ENCODE peak calls at places on chromosomes 16 and 17, in seven cellular contexts. One of them, this sample, is unnamed.
A peak's percentile ranks its signal among the peaks of the same experiment; 100 is the strongest.

GRCh38 chr17:8986295-8986694 is 20.8 kb upstream of the PIK3R5 start:
- ATAC-seq in esophagus mucosa: no peak
- ATAC-seq in stimulated activated naive B cell treated with anti-CD40 and anti-IgM and Interleukin-4, amounts not matched to agents 10 μg/mL and 1 μg/mL and 100 μg/mL, for 72 hours: peak; percentile 39
- ATAC-seq in effector memory CD8-positive, alpha-beta T cell: peak; percentile 40
- ATAC-seq in CD8-positive, alpha-beta T cell: no peak
- ATAC-seq in activated naive CD4-positive, alpha-beta T cell treated with anti-CD3 and anti-CD28 coated beads, Interleukin-2, amount 50 U/mL, for 72 hours: no peak
- ATAC-seq in activated CD8-positive, alpha-beta memory T cell treated with anti-CD3 and anti-CD28 coated beads, Interleukin-2, amount 10 ng/mL, durations not matched to agents 7 days and 5 days: no peak
- ATAC-seq in this sample: no peak

GRCh38 chr17:76659928-76660614 is 16.5 kb upstream of the ST6GALNAC1 start:
- ATAC-seq in stimulated activated naive B cell treated with anti-CD40 and anti-IgM and Interleukin-4, amounts not matched to agents 10 μg/mL and 1 μg/mL and 100 μg/mL, for 72 hours: no peak
- ATAC-seq in activated naive CD4-positive, alpha-beta T cell treated with anti-CD3 and anti-CD28 coated beads, Interleukin-2, amount 50 U/mL, for 72 hours: peak; percentile 31
- ATAC-seq in esophagus mucosa: peak; percentile 80
- ATAC-seq in CD8-positive, alpha-beta T cell: peak; percentile 84
- ATAC-seq in effector memory CD8-positive, alpha-beta T cell: peak; percentile 94
- ATAC-seq in activated CD8-positive, alpha-beta memory T cell treated with anti-CD3 and anti-CD28 coated beads, Interleukin-2, amount 10 ng/mL, durations not matched to agents 7 days and 5 days: peak; percentile 70
- ATAC-seq in this sample: peak; percentile 75

GRCh38 chr17:31374083-31374447 is 17.4 kb upstream of the RAB11FIP4 start:
- ATAC-seq in esophagus mucosa: no peak
- ATAC-seq in activated CD8-positive, alpha-beta memory T cell treated with anti-CD3 and anti-CD28 coated beads, Interleukin-2, amount 10 ng/mL, durations not matched to agents 7 days and 5 days: no peak
- ATAC-seq in effector memory CD8-positive, alpha-beta T cell: no peak
- ATAC-seq in CD8-positive, alpha-beta T cell: no peak
- ATAC-seq in stimulated activated naive B cell treated with anti-CD40 and anti-IgM and Interleukin-4, amounts not matched to agents 10 μg/mL and 1 μg/mL and 100 μg/mL, for 72 hours: no peak
- ATAC-seq in activated naive CD4-positive, alpha-beta T cell treated with anti-CD3 and anti-CD28 coated beads, Interleukin-2, amount 50 U/mL, for 72 hours: no peak
- ATAC-seq in this sample: no peak

GRCh38 chr17:50426472-50426782 is 409 bp downstream of the ACSF2 start:
- ATAC-seq in effector memory CD8-positive, alpha-beta T cell: no peak
- ATAC-seq in CD8-positive, alpha-beta T cell: no peak
- ATAC-seq in stimulated activated naive B cell treated with anti-CD40 and anti-IgM and Interleukin-4, amounts not matched to agents 10 μg/mL and 1 μg/mL and 100 μg/mL, for 72 hours: no peak
- ATAC-seq in esophagus mucosa: no peak
- ATAC-seq in activated CD8-positive, alpha-beta memory T cell treated with anti-CD3 and anti-CD28 coated beads, Interleukin-2, amount 10 ng/mL, durations not matched to agents 7 days and 5 days: no peak
- ATAC-seq in activated naive CD4-positive, alpha-beta T cell treated with anti-CD3 and anti-CD28 coated beads, Interleukin-2, amount 50 U/mL, for 72 hours: peak; percentile 2
- ATAC-seq in this sample: no peak

GRCh38 chr16:22262460-22262859 is 34.7 kb upstream of the POLR3E start:
- ATAC-seq in CD8-positive, alpha-beta T cell: peak; percentile 51
- ATAC-seq in stimulated activated naive B cell treated with anti-CD40 and anti-IgM and Interleukin-4, amounts not matched to agents 10 μg/mL and 1 μg/mL and 100 μg/mL, for 72 hours: no peak
- ATAC-seq in activated CD8-positive, alpha-beta memory T cell treated with anti-CD3 and anti-CD28 coated beads, Interleukin-2, amount 10 ng/mL, durations not matched to agents 7 days and 5 days: peak; percentile 70
- ATAC-seq in esophagus mucosa: no peak
- ATAC-seq in activated naive CD4-positive, alpha-beta T cell treated with anti-CD3 and anti-CD28 coated beads, Interleukin-2, amount 50 U/mL, for 72 hours: peak; percentile 93
- ATAC-seq in effector memory CD8-positive, alpha-beta T cell: peak; percentile 70
- ATAC-seq in this sample: no peak

GRCh38 chr17:48002920-48003685 is 32.2 kb downstream of the CDK5RAP3 start:
- ATAC-seq in effector memory CD8-positive, alpha-beta T cell: no peak
- ATAC-seq in activated CD8-positive, alpha-beta memory T cell treated with anti-CD3 and anti-CD28 coated beads, Interleukin-2, amount 10 ng/mL, durations not matched to agents 7 days and 5 days: no peak
- ATAC-seq in stimulated activated naive B cell treated with anti-CD40 and anti-IgM and Interleukin-4, amounts not matched to agents 10 μg/mL and 1 μg/mL and 100 μg/mL, for 72 hours: peak; percentile 26
- ATAC-seq in CD8-positive, alpha-beta T cell: no peak
- ATAC-seq in activated naive CD4-positive, alpha-beta T cell treated with anti-CD3 and anti-CD28 coated beads, Interleukin-2, amount 50 U/mL, for 72 hours: no peak
- ATAC-seq in esophagus mucosa: peak; percentile 8
- ATAC-seq in this sample: peak; percentile 67

GRCh38 chr16:79723583-79724168 is 123.1 kb upstream of the MAF start:
- ATAC-seq in CD8-positive, alpha-beta T cell: no peak
- ATAC-seq in activated naive CD4-positive, alpha-beta T cell treated with anti-CD3 and anti-CD28 coated beads, Interleukin-2, amount 50 U/mL, for 72 hours: no peak
- ATAC-seq in effector memory CD8-positive, alpha-beta T cell: no peak
- ATAC-seq in esophagus mucosa: no peak
- ATAC-seq in stimulated activated naive B cell treated with anti-CD40 and anti-IgM and Interleukin-4, amounts not matched to agents 10 μg/mL and 1 μg/mL and 100 μg/mL, for 72 hours: no peak
- ATAC-seq in activated CD8-positive, alpha-beta memory T cell treated with anti-CD3 and anti-CD28 coated beads, Interleukin-2, amount 10 ng/mL, durations not matched to agents 7 days and 5 days: no peak
- ATAC-seq in this sample: no peak

GRCh38 chr17:73643012-73643845 is 1.0 kb downstream of the SDK2 start:
- ATAC-seq in stimulated activated naive B cell treated with anti-CD40 and anti-IgM and Interleukin-4, amounts not matched to agents 10 μg/mL and 1 μg/mL and 100 μg/mL, for 72 hours: peak; percentile 53
- ATAC-seq in activated CD8-positive, alpha-beta memory T cell treated with anti-CD3 and anti-CD28 coated beads, Interleukin-2, amount 10 ng/mL, durations not matched to agents 7 days and 5 days: peak; percentile 64
- ATAC-seq in effector memory CD8-positive, alpha-beta T cell: peak; percentile 40
- ATAC-seq in esophagus mucosa: peak; percentile 26
- ATAC-seq in activated naive CD4-positive, alpha-beta T cell treated with anti-CD3 and anti-CD28 coated beads, Interleukin-2, amount 50 U/mL, for 72 hours: peak; percentile 56
- ATAC-seq in CD8-positive, alpha-beta T cell: peak; percentile 53
- ATAC-seq in this sample: peak; percentile 69

GRCh38 chr17:57724038-57724728 is 20.9 kb downstream of the CCDC182 start:
- ATAC-seq in activated CD8-positive, alpha-beta memory T cell treated with anti-CD3 and anti-CD28 coated beads, Interleukin-2, amount 10 ng/mL, durations not matched to agents 7 days and 5 days: no peak
- ATAC-seq in effector memory CD8-positive, alpha-beta T cell: no peak
- ATAC-seq in CD8-positive, alpha-beta T cell: no peak
- ATAC-seq in activated naive CD4-positive, alpha-beta T cell treated with anti-CD3 and anti-CD28 coated beads, Interleukin-2, amount 50 U/mL, for 72 hours: no peak
- ATAC-seq in esophagus mucosa: no peak
- ATAC-seq in stimulated activated naive B cell treated with anti-CD40 and anti-IgM and Interleukin-4, amounts not matched to agents 10 μg/mL and 1 μg/mL and 100 μg/mL, for 72 hours: peak; percentile 90
- ATAC-seq in this sample: no peak

GRCh38 chr16:73042807-73043206 is 5.1 kb downstream of the ZFHX3 start:
- ATAC-seq in activated CD8-positive, alpha-beta memory T cell treated with anti-CD3 and anti-CD28 coated beads, Interleukin-2, amount 10 ng/mL, durations not matched to agents 7 days and 5 days: no peak
- ATAC-seq in activated naive CD4-positive, alpha-beta T cell treated with anti-CD3 and anti-CD28 coated beads, Interleukin-2, amount 50 U/mL, for 72 hours: no peak
- ATAC-seq in esophagus mucosa: no peak
- ATAC-seq in effector memory CD8-positive, alpha-beta T cell: no peak
- ATAC-seq in stimulated activated naive B cell treated with anti-CD40 and anti-IgM and Interleukin-4, amounts not matched to agents 10 μg/mL and 1 μg/mL and 100 μg/mL, for 72 hours: no peak
- ATAC-seq in CD8-positive, alpha-beta T cell: no peak
- ATAC-seq in this sample: no peak

GRCh38 chr17:63634163-63634562 is 11.9 kb downstream of the MAP3K3 start:
- ATAC-seq in effector memory CD8-positive, alpha-beta T cell: no peak
- ATAC-seq in CD8-positive, alpha-beta T cell: no peak
- ATAC-seq in activated naive CD4-positive, alpha-beta T cell treated with anti-CD3 and anti-CD28 coated beads, Interleukin-2, amount 50 U/mL, for 72 hours: no peak
- ATAC-seq in esophagus mucosa: no peak
- ATAC-seq in activated CD8-positive, alpha-beta memory T cell treated with anti-CD3 and anti-CD28 coated beads, Interleukin-2, amount 10 ng/mL, durations not matched to agents 7 days and 5 days: no peak
- ATAC-seq in stimulated activated naive B cell treated with anti-CD40 and anti-IgM and Interleukin-4, amounts not matched to agents 10 μg/mL and 1 μg/mL and 100 μg/mL, for 72 hours: no peak
- ATAC-seq in this sample: no peak

GRCh38 chr17:8924595-8924994 is 40.9 kb downstream of the PIK3R5 start:
- ATAC-seq in esophagus mucosa: no peak
- ATAC-seq in activated naive CD4-positive, alpha-beta T cell treated with anti-CD3 and anti-CD28 coated beads, Interleukin-2, amount 50 U/mL, for 72 hours: peak; percentile 40
- ATAC-seq in CD8-positive, alpha-beta T cell: no peak
- ATAC-seq in activated CD8-positive, alpha-beta memory T cell treated with anti-CD3 and anti-CD28 coated beads, Interleukin-2, amount 10 ng/mL, durations not matched to agents 7 days and 5 days: no peak
- ATAC-seq in effector memory CD8-positive, alpha-beta T cell: peak; percentile 44
- ATAC-seq in stimulated activated naive B cell treated with anti-CD40 and anti-IgM and Interleukin-4, amounts not matched to agents 10 μg/mL and 1 μg/mL and 100 μg/mL, for 72 hours: peak; percentile 33
- ATAC-seq in this sample: no peak

GRCh38 chr17:49991409-49991808 is 3.6 kb downstream of the DLX3 start:
- ATAC-seq in stimulated activated naive B cell treated with anti-CD40 and anti-IgM and Interleukin-4, amounts not matched to agents 10 μg/mL and 1 μg/mL and 100 μg/mL, for 72 hours: no peak
- ATAC-seq in activated CD8-positive, alpha-beta memory T cell treated with anti-CD3 and anti-CD28 coated beads, Interleukin-2, amount 10 ng/mL, durations not matched to agents 7 days and 5 days: no peak
- ATAC-seq in effector memory CD8-positive, alpha-beta T cell: no peak
- ATAC-seq in esophagus mucosa: no peak
- ATAC-seq in activated naive CD4-positive, alpha-beta T cell treated with anti-CD3 and anti-CD28 coated beads, Interleukin-2, amount 50 U/mL, for 72 hours: no peak
- ATAC-seq in CD8-positive, alpha-beta T cell: no peak
- ATAC-seq in this sample: no peak

GRCh38 chr16:8935989-8936388 is 27.7 kb downstream of the USP7 start:
- ATAC-seq in effector memory CD8-positive, alpha-beta T cell: peak; percentile 16
- ATAC-seq in activated CD8-positive, alpha-beta memory T cell treated with anti-CD3 and anti-CD28 coated beads, Interleukin-2, amount 10 ng/mL, durations not matched to agents 7 days and 5 days: peak; percentile 24
- ATAC-seq in stimulated activated naive B cell treated with anti-CD40 and anti-IgM and Interleukin-4, amounts not matched to agents 10 μg/mL and 1 μg/mL and 100 μg/mL, for 72 hours: peak; percentile 52
- ATAC-seq in CD8-positive, alpha-beta T cell: peak; percentile 10
- ATAC-seq in esophagus mucosa: no peak
- ATAC-seq in activated naive CD4-positive, alpha-beta T cell treated with anti-CD3 and anti-CD28 coated beads, Interleukin-2, amount 50 U/mL, for 72 hours: no peak
- ATAC-seq in this sample: peak; percentile 58

GRCh38 chr17:41772218-41772585 is 14.3 kb downstream of the JUP start:
- ATAC-seq in effector memory CD8-positive, alpha-beta T cell: no peak
- ATAC-seq in activated naive CD4-positive, alpha-beta T cell treated with anti-CD3 and anti-CD28 coated beads, Interleukin-2, amount 50 U/mL, for 72 hours: no peak
- ATAC-seq in esophagus mucosa: peak; percentile 67
- ATAC-seq in stimulated activated naive B cell treated with anti-CD40 and anti-IgM and Interleukin-4, amounts not matched to agents 10 μg/mL and 1 μg/mL and 100 μg/mL, for 72 hours: no peak
- ATAC-seq in CD8-positive, alpha-beta T cell: no peak
- ATAC-seq in activated CD8-positive, alpha-beta memory T cell treated with anti-CD3 and anti-CD28 coated beads, Interleukin-2, amount 10 ng/mL, durations not matched to agents 7 days and 5 days: no peak
- ATAC-seq in this sample: no peak

GRCh38 chr16:57394444-57394843 is 10.1 kb upstream of the CCL17 start:
- ATAC-seq in effector memory CD8-positive, alpha-beta T cell: no peak
- ATAC-seq in esophagus mucosa: peak; percentile 84
- ATAC-seq in stimulated activated naive B cell treated with anti-CD40 and anti-IgM and Interleukin-4, amounts not matched to agents 10 μg/mL and 1 μg/mL and 100 μg/mL, for 72 hours: no peak
- ATAC-seq in activated naive CD4-positive, alpha-beta T cell treated with anti-CD3 and anti-CD28 coated beads, Interleukin-2, amount 50 U/mL, for 72 hours: no peak
- ATAC-seq in activated CD8-positive, alpha-beta memory T cell treated with anti-CD3 and anti-CD28 coated beads, Interleukin-2, amount 10 ng/mL, durations not matched to agents 7 days and 5 days: no peak
- ATAC-seq in CD8-positive, alpha-beta T cell: no peak
- ATAC-seq in this sample: no peak

This sample was measured in SK-N-SH treated with all-trans-retinoic acid at 6 μM for 48 hours.